ENCODE peak calls at places on chromosome 10, in five cellular contexts. U is stimulated activated CD4-positive, alpha-beta T cell treated with anti-CD3 and anti-CD28 coated beads, Interleukin-1b, Interleukin-23, amount 100 ng/mL, for 24 hours; X is GM18507; Z is foreskin fibroblast; S is cardiac fibroblast. R is an unnamed sample.

GRCh38 chr10:123567984-123568745 is 98.0 kb upstream of the GPR26 start:
- DNase-seq in X (no peak), Z (no peak), S (no peak), U (no peak), R (no peak)

GRCh38 chr10:122295423-122295947 is 24.4 kb downstream of the BTBD16 start:
- DNase-seq in Z (no peak), S (no peak), X (no peak), U (no peak), R (no peak)

GRCh38 chr10:51109821-51110533 is 35.7 kb downstream of the PRKG1 start:
- DNase-seq in S (peak; percentile 48), U (no peak), X (no peak), Z (no peak), R (no peak)

GRCh38 chr10:16612148-16612742 is 90.6 kb upstream of the C1QL3 start:
- DNase-seq in U (no peak), S (peak; percentile 48), X (no peak), Z (peak; percentile 16), R (no peak)

GRCh38 chr10:13628661-13629060 is 41.9 kb downstream of the PRPF18 start:
- DNase-seq in Z (no peak), X (no peak), S (no peak), U (no peak), R (no peak)

GRCh38 chr10:99920486-99920885 is 89.3 kb downstream of the DNMBP start:
- DNase-seq in U (no peak), Z (no peak), S (no peak), X (no peak), R (no peak)

GRCh38 chr10:43396928-43397624 is 11.9 kb downstream of the HNRNPF start:
- DNase-seq in Z (peak; percentile 72), U (peak; percentile 49), X (peak; percentile 81), S (peak; percentile 87), R (peak; percentile 93)

GRCh38 chr10:72084094-72084459 is 4.3 kb downstream of the SPOCK2 start:
- DNase-seq in S (no peak), X (no peak), U (no peak), Z (no peak), R (no peak)

GRCh38 chr10:88111294-88111693 is 247.9 kb downstream of the PTEN start:
- DNase-seq in X (no peak), Z (no peak), S (no peak), U (no peak), R (no peak)

GRCh38 chr10:73898730-73899400 is 12.1 kb upstream of the PLAU start:
- DNase-seq in X (no peak), U (no peak), S (no peak), Z (no peak), R (no peak)

GRCh38 chr10:72455889-72456588 is 101.3 kb upstream of the DNAJB12 start:
- DNase-seq in X (no peak), S (peak; percentile 35), Z (no peak), U (no peak), R (no peak)

GRCh38 chr10:63583909-63584747 is 62.9 kb downstream of the REEP3 start:
- DNase-seq in X (no peak), S (no peak), Z (no peak), U (no peak), R (no peak)

GRCh38 chr10:112981553-112981952 is 31.5 kb downstream of the TCF7L2 start:
- DNase-seq in X (peak; percentile 39), U (peak; percentile 8), Z (no peak), S (no peak), R (no peak)

GRCh38 chr10:124287791-124288190 is 130.9 kb downstream of the OAT start:
- DNase-seq in Z (no peak), U (no peak), X (no peak), S (no peak), R (peak; percentile 35)

GRCh38 chr10:91198781-91199180 is 21.7 kb upstream of the PCGF5 start:
- DNase-seq in U (no peak), X (peak; percentile 29), Z (peak; percentile 79), S (peak; percentile 79), R (no peak)

GRCh38 chr10:71728218-71728737 is 8.7 kb upstream of the C10orf105 start:
- DNase-seq in Z (no peak), S (no peak), X (no peak), U (no peak), R (no peak)

GRCh38 chr10:126701526-126701925 is 31.0 kb upstream of the C10orf90 start:
- DNase-seq in X (no peak), U (no peak), Z (no peak), S (no peak), R (no peak)

GRCh38 chr10:6543431-6544005 is 36.6 kb downstream of the PRKCQ start:
- DNase-seq in S (no peak), X (no peak), Z (no peak), U (no peak), R (no peak)

GRCh38 chr10:7795605-7796004 is 7.6 kb downstream of the ATP5F1C start:
- DNase-seq in U (no peak), X (no peak), Z (no peak), S (peak; percentile 85), R (no peak)

GRCh38 chr10:131068760-131069159 is 242.8 kb downstream of the TCERG1L start:
- DNase-seq in U (no peak), Z (no peak), S (no peak), X (no peak), R (no peak)

GRCh38 chr10:67803588-67804394 is 34.2 kb downstream of the DNAJC12 start:
- DNase-seq in X (no peak), S (no peak), U (no peak), Z (no peak), R (no peak)

GRCh38 chr10:14409247-14409646 is 78.5 kb upstream of the FRMD4A start:
- DNase-seq in U (peak; percentile 13), S (no peak), Z (no peak), X (no peak), R (no peak)